ENCODE peak calls at places on chromosome 14, in six cellular contexts. One of them, this sample, is unnamed. For H3K9me3 and H3K36me3, the result is how much of the 10 kb centered on the place peaks cover.

GRCh38 chr14:29857545-29857944 is 70.1 kb downstream of the PRKD1 start:
- DNase-seq in CD8-positive, alpha-beta T cell: no peak
- DNase-seq in adipocyte: no peak
- DNase-seq in endothelial cell of umbilical vein: no peak
- DNase-seq in CD4-positive, alpha-beta memory T cell: no peak
- DNase-seq in IMR-90: no peak
- DNase-seq in this sample: no peak

GRCh38 chr14:94451091-94451751 is 1.4 kb downstream of the SERPINA11 start:
- DNase-seq in IMR-90: no peak
- DNase-seq in CD8-positive, alpha-beta T cell: no peak
- DNase-seq in CD4-positive, alpha-beta memory T cell: no peak
- DNase-seq in endothelial cell of umbilical vein: no peak
- DNase-seq in adipocyte: no peak
- DNase-seq in this sample: no peak

GRCh38 chr14:60183724-60184596 is 18.8 kb upstream of the DHRS7 start:
- DNase-seq in CD8-positive, alpha-beta T cell: no peak
- DNase-seq in IMR-90: peak
- DNase-seq in adipocyte: peak
- DNase-seq in CD4-positive, alpha-beta memory T cell: peak
- DNase-seq in endothelial cell of umbilical vein: peak
- DNase-seq in this sample: peak

GRCh38 chr14:39265741-39266588 is 32.2 kb downstream of the MIA2 start:
- DNase-seq in CD8-positive, alpha-beta T cell: no peak
- DNase-seq in CD4-positive, alpha-beta memory T cell: peak
- DNase-seq in endothelial cell of umbilical vein: peak
- DNase-seq in IMR-90: peak
- DNase-seq in adipocyte: no peak
- DNase-seq in this sample: no peak

GRCh38 chr14:95452176-95452889 is 64.1 kb downstream of the SYNE3 start:
- DNase-seq in adipocyte: no peak
- DNase-seq in CD4-positive, alpha-beta memory T cell: no peak
- DNase-seq in IMR-90: no peak
- DNase-seq in endothelial cell of umbilical vein: peak
- DNase-seq in CD8-positive, alpha-beta T cell: no peak
- DNase-seq in this sample: no peak

GRCh38 chr14:29463727-29464370 is 463.8 kb downstream of the PRKD1 start:
- DNase-seq in adipocyte: no peak
- DNase-seq in endothelial cell of umbilical vein: no peak
- DNase-seq in IMR-90: no peak
- DNase-seq in CD4-positive, alpha-beta memory T cell: no peak
- DNase-seq in CD8-positive, alpha-beta T cell: no peak
- DNase-seq in this sample: no peak

GRCh38 chr14:67268456-67269115 is 27.4 kb downstream of the PALS1 start:
- DNase-seq in endothelial cell of umbilical vein: no peak
- DNase-seq in IMR-90: peak
- DNase-seq in CD8-positive, alpha-beta T cell: no peak
- DNase-seq in adipocyte: no peak
- DNase-seq in CD4-positive, alpha-beta memory T cell: no peak
- DNase-seq in this sample: no peak

GRCh38 chr14:38290601-38291190 is 34.8 kb upstream of the CLEC14A start:
- DNase-seq in CD8-positive, alpha-beta T cell: no peak
- DNase-seq in adipocyte: peak
- DNase-seq in IMR-90: peak
- DNase-seq in CD4-positive, alpha-beta memory T cell: no peak
- DNase-seq in endothelial cell of umbilical vein: peak
- DNase-seq in this sample: no peak

GRCh38 chr14:48826058-48826457 is 760.1 kb downstream of the RPS29 start:
- DNase-seq in IMR-90: peak
- DNase-seq in endothelial cell of umbilical vein: no peak
- DNase-seq in CD8-positive, alpha-beta T cell: no peak
- DNase-seq in CD4-positive, alpha-beta memory T cell: no peak
- DNase-seq in adipocyte: no peak
- DNase-seq in this sample: no peak

GRCh38 chr14:105215602-105216001 is 32.7 kb upstream of the BTBD6 start:
- DNase-seq in adipocyte: no peak
- DNase-seq in endothelial cell of umbilical vein: no peak
- DNase-seq in CD4-positive, alpha-beta memory T cell: no peak
- DNase-seq in CD8-positive, alpha-beta T cell: no peak
- DNase-seq in IMR-90: no peak
- DNase-seq in this sample: no peak

GRCh38 chr14:95228240-95228639 is 70.9 kb upstream of the DICER1 start:
- DNase-seq in IMR-90: no peak
- DNase-seq in CD4-positive, alpha-beta memory T cell: no peak
- DNase-seq in adipocyte: no peak
- DNase-seq in CD8-positive, alpha-beta T cell: no peak
- DNase-seq in endothelial cell of umbilical vein: no peak
- DNase-seq in this sample: no peak

GRCh38 chr14:50397461-50398196 is 948 bp upstream of the CDKL1 start:
- DNase-seq in CD4-positive, alpha-beta memory T cell: no peak
- DNase-seq in IMR-90: no peak
- DNase-seq in CD8-positive, alpha-beta T cell: no peak
- DNase-seq in adipocyte: peak
- DNase-seq in endothelial cell of umbilical vein: no peak
- DNase-seq in this sample: no peak

GRCh38 chr14:105061428-105062047 is 3.7 kb downstream of the GPR132 start:
- DNase-seq in adipocyte: no peak
- DNase-seq in IMR-90: no peak
- DNase-seq in endothelial cell of umbilical vein: no peak
- DNase-seq in CD4-positive, alpha-beta memory T cell: peak
- DNase-seq in CD8-positive, alpha-beta T cell: no peak
- DNase-seq in this sample: peak

GRCh38 chr14:22791302-22791701 is 23.9 kb downstream of the SLC7A7 start:
- DNase-seq in endothelial cell of umbilical vein: no peak
- DNase-seq in CD4-positive, alpha-beta memory T cell: no peak
- DNase-seq in IMR-90: peak
- DNase-seq in CD8-positive, alpha-beta T cell: no peak
- DNase-seq in adipocyte: peak
- DNase-seq in this sample: no peak

GRCh38 chr14:77040309-77040994 is 11.9 kb upstream of the IRF2BPL start:
- DNase-seq in endothelial cell of umbilical vein: peak
- DNase-seq in CD4-positive, alpha-beta memory T cell: peak
- DNase-seq in adipocyte: peak
- DNase-seq in CD8-positive, alpha-beta T cell: peak
- DNase-seq in IMR-90: peak
- DNase-seq in this sample: peak

GRCh38 chr14:102583726-102584125 is 8.7 kb upstream of the RCOR1 start:
- DNase-seq in endothelial cell of umbilical vein: no peak
- DNase-seq in CD4-positive, alpha-beta memory T cell: no peak
- DNase-seq in adipocyte: no peak
- DNase-seq in CD8-positive, alpha-beta T cell: no peak
- DNase-seq in IMR-90: no peak
- DNase-seq in this sample: no peak

GRCh38 chr14:23142826-23143225 is 23.8 kb upstream of the CEBPE start:
- DNase-seq in CD4-positive, alpha-beta memory T cell: no peak
- DNase-seq in CD8-positive, alpha-beta T cell: no peak
- DNase-seq in endothelial cell of umbilical vein: no peak
- DNase-seq in IMR-90: no peak
- DNase-seq in adipocyte: no peak
- DNase-seq in this sample: no peak

GRCh38 chr14:55160989-55161388 is 30.4 kb downstream of the DLGAP5 start:
- DNase-seq in CD4-positive, alpha-beta memory T cell: no peak
- DNase-seq in endothelial cell of umbilical vein: peak
- DNase-seq in CD8-positive, alpha-beta T cell: no peak
- DNase-seq in IMR-90: peak
- DNase-seq in adipocyte: peak
- DNase-seq in this sample: no peak

GRCh38 chr14:22865424-22866215 is 5.9 kb upstream of the LRP10 start:
- DNase-seq in adipocyte: no peak
- DNase-seq in endothelial cell of umbilical vein: no peak
- DNase-seq in CD4-positive, alpha-beta memory T cell: peak
- DNase-seq in CD8-positive, alpha-beta T cell: no peak
- DNase-seq in IMR-90: no peak
- DNase-seq in this sample: no peak

GRCh38 chr14:44942436-44942835 is 19.3 kb downstream of the KLHL28 start:
- DNase-seq in IMR-90: no peak
- DNase-seq in adipocyte: no peak
- DNase-seq in CD4-positive, alpha-beta memory T cell: no peak
- DNase-seq in endothelial cell of umbilical vein: no peak
- DNase-seq in CD8-positive, alpha-beta T cell: no peak
- DNase-seq in this sample: no peak

GRCh38 chr14:62443796-62444195 is 601.5 kb downstream of the KCNH5 start:
- DNase-seq in CD8-positive, alpha-beta T cell: no peak
- DNase-seq in IMR-90: peak
- DNase-seq in adipocyte: peak
- DNase-seq in endothelial cell of umbilical vein: no peak
- DNase-seq in CD4-positive, alpha-beta memory T cell: no peak
- DNase-seq in this sample: no peak
- H3K9me3 ChIP-seq in CD8-positive, alpha-beta T cell: under half
- H3K9me3 ChIP-seq in IMR-90: under half
- H3K9me3 ChIP-seq in adipocyte: under half
- H3K9me3 ChIP-seq in endothelial cell of umbilical vein: under half
- H3K9me3 ChIP-seq in CD4-positive, alpha-beta memory T cell: under half
- H3K9me3 ChIP-seq in this sample: under half

DNA sequence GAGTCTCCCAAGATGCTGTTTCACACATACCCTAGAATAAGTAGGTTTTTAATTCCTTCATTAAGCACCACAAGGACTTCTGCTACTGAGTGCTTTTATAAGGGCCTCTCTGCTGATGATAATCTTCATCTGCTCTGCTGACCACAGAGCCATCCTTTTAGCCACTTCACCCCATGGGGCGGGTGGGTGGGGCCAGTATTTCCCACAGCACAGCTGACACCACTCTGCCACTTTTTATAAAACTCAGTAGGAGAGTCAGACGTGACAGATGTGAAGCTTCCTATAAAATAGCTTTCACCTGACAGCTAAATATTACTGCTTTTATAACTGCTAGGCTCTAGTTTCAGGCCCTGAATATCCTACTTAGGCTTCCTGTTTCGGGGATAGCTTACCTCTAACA is 20.3 kb downstream of the FCF1 start:
- DNase-seq in adipocyte: no peak
- DNase-seq in endothelial cell of umbilical vein: no peak
- DNase-seq in CD4-positive, alpha-beta memory T cell: no peak
- DNase-seq in CD8-positive, alpha-beta T cell: no peak
- DNase-seq in IMR-90: no peak
- DNase-seq in this sample: no peak
- H3K36me3 ChIP-seq in adipocyte: under half
- H3K36me3 ChIP-seq in endothelial cell of umbilical vein: under half
- H3K36me3 ChIP-seq in CD4-positive, alpha-beta memory T cell: under half
- H3K36me3 ChIP-seq in CD8-positive, alpha-beta T cell: under half
- H3K36me3 ChIP-seq in IMR-90: under half
- H3K36me3 ChIP-seq in this sample: half or more

GRCh38 chr14:106843951-106844483 is 1317.6 kb downstream of the TMEM121 start:
- DNase-seq in adipocyte: no peak
- DNase-seq in CD8-positive, alpha-beta T cell: peak
- DNase-seq in endothelial cell of umbilical vein: no peak
- DNase-seq in CD4-positive, alpha-beta memory T cell: peak
- DNase-seq in IMR-90: no peak
- DNase-seq in this sample: peak
- H3K9me3 ChIP-seq in adipocyte: under half
- H3K9me3 ChIP-seq in CD8-positive, alpha-beta T cell: under half
- H3K9me3 ChIP-seq in endothelial cell of umbilical vein: under half
- H3K9me3 ChIP-seq in CD4-positive, alpha-beta memory T cell: under half
- H3K9me3 ChIP-seq in IMR-90: under half
- H3K9me3 ChIP-seq in this sample: under half

DNA sequence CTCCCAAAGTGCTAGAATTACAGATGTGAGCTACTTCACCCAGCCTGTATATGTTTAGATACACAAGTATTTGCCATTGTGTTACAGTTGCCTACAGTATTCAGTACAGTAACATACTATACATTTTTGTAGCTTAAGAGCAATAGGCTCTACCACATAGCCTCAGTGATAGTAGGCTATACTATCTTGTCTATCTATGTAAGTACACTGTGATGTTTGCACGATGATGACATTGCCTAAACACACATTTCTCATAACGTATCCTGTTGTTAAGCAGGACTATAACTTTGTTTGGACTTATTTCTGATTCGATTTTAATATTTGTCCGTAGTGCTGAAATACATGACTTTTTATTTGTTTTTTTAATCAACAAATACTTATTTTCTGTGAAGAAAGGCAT is 129.2 kb downstream of the PCNX1 start:
- DNase-seq in endothelial cell of umbilical vein: no peak
- DNase-seq in adipocyte: no peak
- DNase-seq in CD8-positive, alpha-beta T cell: no peak
- DNase-seq in CD4-positive, alpha-beta memory T cell: no peak
- DNase-seq in IMR-90: no peak
- DNase-seq in this sample: no peak
- H3K36me3 ChIP-seq in endothelial cell of umbilical vein: under half
- H3K36me3 ChIP-seq in adipocyte: half or more
- H3K36me3 ChIP-seq in CD8-positive, alpha-beta T cell: under half
- H3K36me3 ChIP-seq in CD4-positive, alpha-beta memory T cell: under half
- H3K36me3 ChIP-seq in IMR-90: under half
- H3K36me3 ChIP-seq in this sample: under half

GRCh38 chr14:42299692-42300091 is 693.0 kb downstream of the LRFN5 start:
- DNase-seq in CD8-positive, alpha-beta T cell: no peak
- DNase-seq in adipocyte: no peak
- DNase-seq in CD4-positive, alpha-beta memory T cell: no peak
- DNase-seq in endothelial cell of umbilical vein: no peak
- DNase-seq in IMR-90: no peak
- DNase-seq in this sample: no peak
- H3K9me3 ChIP-seq in CD8-positive, alpha-beta T cell: under half
- H3K9me3 ChIP-seq in adipocyte: under half
- H3K9me3 ChIP-seq in CD4-positive, alpha-beta memory T cell: under half
- H3K9me3 ChIP-seq in endothelial cell of umbilical vein: under half
- H3K9me3 ChIP-seq in IMR-90: under half
- H3K9me3 ChIP-seq in this sample: under half

GRCh38 chr14:88866305-88866704 is 41.9 kb downstream of the TTC8 start:
- DNase-seq in CD4-positive, alpha-beta memory T cell: no peak
- DNase-seq in CD8-positive, alpha-beta T cell: no peak
- DNase-seq in endothelial cell of umbilical vein: peak
- DNase-seq in adipocyte: peak
- DNase-seq in IMR-90: peak
- DNase-seq in this sample: no peak
- H3K36me3 ChIP-seq in CD4-positive, alpha-beta memory T cell: under half
- H3K36me3 ChIP-seq in CD8-positive, alpha-beta T cell: under half
- H3K36me3 ChIP-seq in endothelial cell of umbilical vein: under half
- H3K36me3 ChIP-seq in adipocyte: under half
- H3K36me3 ChIP-seq in IMR-90: under half
- H3K36me3 ChIP-seq in this sample: under half

DNA sequence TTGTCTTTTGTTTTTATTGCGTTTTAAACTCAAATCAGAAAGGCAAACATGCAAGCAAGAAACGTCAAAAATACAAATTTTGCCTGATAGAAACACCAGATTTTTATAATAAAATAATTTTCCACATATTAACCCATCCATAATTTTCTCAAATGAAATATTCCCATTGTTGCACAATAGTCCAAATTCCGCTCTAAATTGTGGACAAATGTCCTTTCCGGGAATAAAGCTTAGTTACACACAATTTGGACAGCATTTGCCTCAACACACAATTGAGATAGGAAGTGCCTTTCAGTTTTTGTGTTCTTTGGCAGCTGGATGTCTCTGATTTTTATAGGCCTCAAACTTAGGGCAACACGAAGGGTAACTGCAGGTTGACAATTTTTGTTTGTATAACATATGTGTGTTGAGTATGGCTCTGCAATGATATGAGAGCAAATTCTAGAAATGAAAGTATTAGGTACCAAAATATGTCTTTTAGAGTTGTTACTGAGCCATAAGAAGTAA is 105.8 kb downstream of the DIO2 start:
- DNase-seq in CD8-positive, alpha-beta T cell: no peak
- DNase-seq in adipocyte: no peak
- DNase-seq in IMR-90: no peak
- DNase-seq in endothelial cell of umbilical vein: no peak
- DNase-seq in CD4-positive, alpha-beta memory T cell: no peak
- DNase-seq in this sample: no peak
- H3K9me3 ChIP-seq in CD8-positive, alpha-beta T cell: under half
- H3K9me3 ChIP-seq in adipocyte: under half
- H3K9me3 ChIP-seq in IMR-90: under half
- H3K9me3 ChIP-seq in endothelial cell of umbilical vein: under half
- H3K9me3 ChIP-seq in CD4-positive, alpha-beta memory T cell: under half
- H3K9me3 ChIP-seq in this sample: under half

GRCh38 chr14:65631040-65631439 is 218.5 kb downstream of the FUT8 start:
- DNase-seq in adipocyte: no peak
- DNase-seq in IMR-90: no peak
- DNase-seq in CD4-positive, alpha-beta memory T cell: no peak
- DNase-seq in endothelial cell of umbilical vein: no peak
- DNase-seq in CD8-positive, alpha-beta T cell: no peak
- DNase-seq in this sample: no peak
- H3K36me3 ChIP-seq in adipocyte: under half
- H3K36me3 ChIP-seq in IMR-90: under half
- H3K36me3 ChIP-seq in CD4-positive, alpha-beta memory T cell: under half
- H3K36me3 ChIP-seq in endothelial cell of umbilical vein: under half
- H3K36me3 ChIP-seq in CD8-positive, alpha-beta T cell: under half
- H3K36me3 ChIP-seq in this sample: under half

GRCh38 chr14:106277503-106277902 is 751.1 kb downstream of the TMEM121 start:
- DNase-seq in IMR-90: no peak
- DNase-seq in adipocyte: no peak
- DNase-seq in CD4-positive, alpha-beta memory T cell: no peak
- DNase-seq in CD8-positive, alpha-beta T cell: no peak
- DNase-seq in endothelial cell of umbilical vein: no peak
- DNase-seq in this sample: no peak
- H3K9me3 ChIP-seq in IMR-90: under half
- H3K9me3 ChIP-seq in adipocyte: under half
- H3K9me3 ChIP-seq in CD4-positive, alpha-beta memory T cell: under half
- H3K9me3 ChIP-seq in CD8-positive, alpha-beta T cell: under half
- H3K9me3 ChIP-seq in endothelial cell of umbilical vein: under half
- H3K9me3 ChIP-seq in this sample: under half

This sample was measured in naive thymus-derived CD4-positive, alpha-beta T cell.